ENCODE peak calls at places on chromosomes 3 and 15, in six cellular contexts. K is SHP77, V is cardiac fibroblast, Y is NT2/D1, A is GM12891, M is pons. F is an unnamed sample.

GRCh38 chr15:70870066-70870465 is 16.1 kb upstream of the LARP6 start:
- DNase-seq in V (peak), A (no peak), Y (no peak), K (no peak), M (peak), F (peak)

GRCh38 chr3:154023148-154023547 is 98.0 kb upstream of the ARHGEF26 start:
- DNase-seq in K (no peak), Y (no peak), V (peak), M (peak), A (no peak), F (no peak)

GRCh38 chr15:90449206-90449735 is 61.2 kb downstream of the IQGAP1 start:
- DNase-seq in M (no peak), A (no peak), V (no peak), K (no peak), Y (no peak), F (peak)

GRCh38 chr3:32374788-32375595 is 16.7 kb upstream of the CMTM7 start:
- DNase-seq in M (peak), K (peak), A (no peak), V (peak), Y (peak), F (peak)

GRCh38 chr3:182925330-182925943 is 54.9 kb downstream of the DCUN1D1 start:
- DNase-seq in K (no peak), Y (no peak), A (peak), M (no peak), V (peak), F (no peak)

GRCh38 chr3:54957711-54958110 is 29.9 kb upstream of the LRTM1 start:
- DNase-seq in K (no peak), Y (no peak), V (no peak), A (no peak), M (no peak), F (peak)

GRCh38 chr3:88732211-88732610 is 375.2 kb upstream of the EPHA3 start:
- DNase-seq in V (no peak), K (no peak), A (no peak), Y (no peak), M (no peak), F (no peak)

GRCh38 chr15:58434334-58434888 is 2.6 kb downstream of the LIPC start:
- DNase-seq in V (no peak), Y (no peak), A (no peak), K (no peak), M (no peak), F (no peak)

GRCh38 chr3:142019794-142020320 is 129.5 kb downstream of the TFDP2 start:
- DNase-seq in M (no peak), V (no peak), Y (no peak), A (peak), K (no peak), F (peak)

GRCh38 chr3:42214565-42215283 is 51.3 kb downstream of the CCK start:
- DNase-seq in K (no peak), A (peak), M (no peak), Y (no peak), V (no peak), F (peak)

GRCh38 chr15:52653451-52653964 is 25.7 kb downstream of the ATOSA start:
- DNase-seq in K (peak), A (no peak), V (peak), Y (peak), M (no peak), F (peak)

GRCh38 chr3:146496726-146497125 is 27.4 kb upstream of the PLSCR2 start:
- DNase-seq in V (no peak), A (no peak), K (no peak), Y (no peak), M (no peak), F (no peak)

GRCh38 chr3:190265126-190265525 is 57.1 kb downstream of the CLDN1 start:
- DNase-seq in A (no peak), Y (no peak), K (no peak), M (no peak), V (peak), F (no peak)

GRCh38 chr15:72534522-72534921 is 60.4 kb downstream of the ARIH1 start:
- DNase-seq in Y (no peak), V (no peak), K (no peak), M (no peak), A (no peak), F (no peak)

GRCh38 chr3:16917256-16917935 is 32.6 kb downstream of the PLCL2 start:
- DNase-seq in Y (no peak), V (no peak), A (no peak), M (no peak), K (no peak), F (peak)

GRCh38 chr3:63707731-63708130 is 55.3 kb downstream of the SNTN start:
- DNase-seq in Y (no peak), M (no peak), A (no peak), V (no peak), K (no peak), F (no peak)

GRCh38 chr3:116441652-116442051 is 3.6 kb downstream of the LSAMP start:
- DNase-seq in K (no peak), A (no peak), V (no peak), M (peak), Y (no peak), F (peak)

GRCh38 chr3:174986685-174987084 is 127.6 kb downstream of the NAALADL2 start:
- DNase-seq in K (no peak), M (no peak), Y (no peak), V (peak), A (no peak), F (peak)

GRCh38 chr3:139937674-139938279 is 2.8 kb downstream of the CLSTN2 start:
- DNase-seq in K (peak), M (peak), Y (no peak), A (no peak), V (peak), F (peak)

GRCh38 chr15:29596266-29596665 is 226.0 kb downstream of the TJP1 start:
- DNase-seq in Y (no peak), M (no peak), V (peak), K (no peak), A (no peak), F (peak)

GRCh38 chr3:16399473-16399872 is 114.0 kb downstream of the RFTN1 start:
- DNase-seq in Y (peak), A (no peak), M (no peak), V (peak), K (peak), F (peak)

GRCh38 chr3:132279030-132279429 is 38.2 kb upstream of the ACP3 start:
- DNase-seq in A (no peak), M (no peak), V (peak), K (no peak), Y (no peak), F (no peak)

GRCh38 chr3:179716811-179717210 is 64.0 kb downstream of the USP13 start:
- DNase-seq in A (no peak), M (no peak), V (peak), Y (no peak), K (no peak), F (peak)

GRCh38 chr3:158722108-158722507 is 10.1 kb downstream of the RARRES1 start:
- DNase-seq in V (no peak), A (no peak), Y (no peak), K (no peak), M (no peak), F (no peak)

GRCh38 chr3:101780661-101781060 is 1.6 kb downstream of the NXPE3 start:
- DNase-seq in M (peak), V (peak), A (no peak), K (peak), Y (no peak), F (peak)

GRCh38 chr3:134449277-134449676 is 36.5 kb downstream of the ANAPC13 start:
- DNase-seq in A (no peak), V (peak), M (peak), Y (no peak), K (peak), F (no peak)

GRCh38 chr15:65939901-65940617 is 70.8 kb downstream of the RAB11A start:
- DNase-seq in V (peak), K (peak), Y (no peak), M (no peak), A (no peak), F (peak)

GRCh38 chr15:91660174-91660649 is 193.3 kb upstream of the SLCO3A1 start:
- DNase-seq in K (no peak), V (no peak), A (no peak), M (no peak), Y (no peak), F (no peak)

GRCh38 chr3:38827791-38828190 is 11.8 kb upstream of the SCN10A start:
- DNase-seq in Y (no peak), M (no peak), A (no peak), K (no peak), V (no peak), F (no peak)

GRCh38 chr3:37243811-37244748 is 69.7 kb upstream of the LRRFIP2 start:
- DNase-seq in Y (peak), A (peak), V (peak), K (peak), M (peak), F (peak)

GRCh38 chr3:124202754-124203153 is 210.8 kb upstream of the ROPN1 start:
- DNase-seq in V (peak), A (no peak), M (peak), K (no peak), Y (no peak), F (no peak)

GRCh38 chr3:197308591-197308990 is 10.2 kb upstream of the DLG1 start:
- DNase-seq in K (no peak), M (no peak), Y (no peak), A (no peak), V (peak), F (peak)

GRCh38 chr3:4983739-4984510 is 4.7 kb downstream of the BHLHE40 start:
- DNase-seq in K (peak), M (peak), V (peak), A (peak), Y (no peak), F (peak)

F was measured in astrocyte of the spinal cord.